ENCODE peak calls at places on chromosomes 11 and 22, in five cellular contexts. Z is RWPE2; O is activated T-cell treated with anti-CD3 and anti-CD28 coated beads, Interleukin-2, amount 50 U/mL, for 72 hours; H is memory B cell; A is lower lobe of right lung. U is an unnamed sample.

GRCh38 chr11:75420224-75421034 is 12.6 kb downstream of the KLHL35 start:
- ATAC-seq in Z (no peak), O (no peak), H (no peak), A (no peak), U (no peak)

GRCh38 chr11:128733440-128734115 is 39.7 kb downstream of the FLI1 start:
- ATAC-seq in Z (no peak), O (peak), H (peak), A (peak), U (peak)

GRCh38 chr11:62708423-62709261 is 1.2 kb downstream of the GNG3 start:
- ATAC-seq in Z (peak), O (peak), H (no peak), A (peak), U (peak)

GRCh38 chr11:85531498-85531897 is 95.6 kb downstream of the DLG2 start:
- ATAC-seq in Z (no peak), O (no peak), H (no peak), A (no peak), U (no peak)

GRCh38 chr11:77153276-77154185 is 25.5 kb downstream of the MYO7A start:
- ATAC-seq in Z (no peak), O (no peak), H (no peak), A (no peak), U (no peak)

GRCh38 chr11:69489031-69489745 is 7.7 kb downstream of the LINC01488 start:
- ATAC-seq in Z (no peak), O (no peak), H (no peak), A (no peak), U (no peak)

GRCh38 chr11:120212926-120213325 is 2.1 kb downstream of the OAF start:
- ATAC-seq in Z (no peak), O (no peak), H (no peak), A (no peak), U (no peak)

GRCh38 chr11:70908223-70908622 is 344.2 kb downstream of the SHANK2 start:
- ATAC-seq in Z (no peak), O (no peak), H (no peak), A (no peak), U (no peak)

GRCh38 chr11:46036969-46037368 is 84.3 kb downstream of the PHF21A start:
- ATAC-seq in Z (no peak), O (no peak), H (no peak), A (no peak), U (no peak)

GRCh38 chr11:43907028-43907966 is 26.7 kb downstream of the ALKBH3 start:
- ATAC-seq in Z (no peak), O (peak), H (no peak), A (no peak), U (peak)

GRCh38 chr11:46330154-46330886 is 16.9 kb upstream of the DGKZ start:
- ATAC-seq in Z (no peak), O (no peak), H (no peak), A (no peak), U (no peak)

GRCh38 chr11:128575956-128576340 is 11.4 kb downstream of the ETS1 start:
- ATAC-seq in Z (no peak), O (no peak), H (no peak), A (peak), U (peak)

GRCh38 chr11:1150769-1151365 is 6.9 kb upstream of the MUC5AC start:
- ATAC-seq in Z (peak), O (no peak), H (no peak), A (no peak), U (no peak)

GRCh38 chr22:36480941-36481392 is 473 bp downstream of the TXN2 start:
- ATAC-seq in Z (no peak), O (no peak), H (no peak), A (no peak), U (peak)

GRCh38 chr11:119859684-119860083 is 130.7 kb upstream of the NECTIN1 start:
- ATAC-seq in Z (no peak), O (no peak), H (no peak), A (no peak), U (peak)

GRCh38 chr11:19769820-19770219 is 57.2 kb downstream of the NAV2 start:
- ATAC-seq in Z (no peak), O (no peak), H (no peak), A (no peak), U (no peak)

GRCh38 chr11:20488352-20488751 is 100.8 kb downstream of the PRMT3 start:
- ATAC-seq in Z (no peak), O (no peak), H (no peak), A (no peak), U (no peak)

GRCh38 chr11:103420593-103420992 is 311.4 kb downstream of the DYNC2H1 start:
- ATAC-seq in Z (no peak), O (no peak), H (no peak), A (no peak), U (no peak)

GRCh38 chr11:27401280-27401679 is 38.3 kb upstream of the CCDC34 start:
- ATAC-seq in Z (peak), O (no peak), H (no peak), A (no peak), U (no peak)

GRCh38 chr11:124916370-124916710 is 2.7 kb upstream of the HEPN1 start:
- ATAC-seq in Z (no peak), O (no peak), H (no peak), A (no peak), U (no peak)

GRCh38 chr11:134657631-134658030 is 245.6 kb upstream of the B3GAT1 start:
- ATAC-seq in Z (no peak), O (no peak), H (no peak), A (no peak), U (no peak)

GRCh38 chr22:38257650-38258246 is 15.1 kb downstream of the TMEM184B start:
- ATAC-seq in Z (peak), O (no peak), H (no peak), A (no peak), U (no peak)

GRCh38 chr11:120805960-120806555 is 217.8 kb upstream of the TBCEL start:
- ATAC-seq in Z (no peak), O (no peak), H (no peak), A (no peak), U (no peak)

GRCh38 chr22:40951795-40952602 is 821 bp downstream of the RBX1 start:
- ATAC-seq in Z (peak), O (no peak), H (no peak), A (no peak), U (no peak)

GRCh38 chr22:50269573-50270301 is 443 bp downstream of the MAPK11 start:
- ATAC-seq in Z (peak), O (peak), H (peak), A (peak), U (peak)

GRCh38 chr11:33830903-33831648 is 56.8 kb upstream of the FBXO3 start:
- ATAC-seq in Z (peak), O (no peak), H (no peak), A (no peak), U (peak)